ENCODE peak calls at places on chromosomes 13 and 19, in eight cellular contexts. Y is A549, F is adrenal gland, D is spleen, L is tibial nerve, J is HCT116, Z is Peyer's patch, B is sigmoid colon. S is an unnamed sample.

GRCh38 chr19:58350001-58350801 is 3.1 kb downstream of the A1BG start:
- DNase-seq in Y (no peak), F (no peak), D (no peak), L (no peak), J (no peak), Z (no peak), B (no peak), S (no peak)

GRCh38 chr13:85528578-85529215 is 270.5 kb downstream of the SLITRK6 start:
- DNase-seq in Y (no peak), F (no peak), D (no peak), L (no peak), J (no peak), Z (no peak), B (no peak), S (no peak)

GRCh38 chr19:57558525-57558924 is 1.1 kb downstream of the ZNF550 start:
- DNase-seq in Y (no peak), F (no peak), D (no peak), L (no peak), J (no peak), Z (no peak), B (no peak), S (no peak)

GRCh38 chr13:111201304-111201940 is 86.3 kb downstream of the ARHGEF7 start:
- DNase-seq in Y (no peak), F (no peak), D (no peak), L (no peak), J (no peak), Z (no peak), B (no peak), S (no peak)

GRCh38 chr19:31718898-31719297 is 369.7 kb upstream of the TSHZ3 start:
- DNase-seq in Y (no peak), F (no peak), D (no peak), L (no peak), J (no peak), Z (no peak), B (no peak), S (no peak)

GRCh38 chr13:29918845-29919244 is 68.4 kb upstream of the UBL3 start:
- DNase-seq in Y (no peak), F (no peak), D (no peak), L (no peak), J (no peak), Z (no peak), B (no peak), S (no peak)

GRCh38 chr19:40598121-40598917 is 2.9 kb upstream of the LTBP4 start:
- DNase-seq in Y (peak), F (peak), D (peak), L (peak), J (peak), Z (peak), B (peak), S (peak)

GRCh38 chr13:81051873-81052272 is 710.9 kb upstream of the SPRY2 start:
- DNase-seq in Y (no peak), F (no peak), D (no peak), L (no peak), J (no peak), Z (no peak), B (no peak), S (no peak)

GRCh38 chr19:3832001-3832400 is 36.8 kb downstream of the ZFR2 start:
- DNase-seq in Y (no peak), F (no peak), D (no peak), L (no peak), J (no peak), Z (no peak), B (no peak), S (no peak)

GRCh38 chr13:108609353-108609752 is 20.1 kb upstream of the MYO16 start:
- DNase-seq in Y (peak), F (no peak), D (no peak), L (no peak), J (peak), Z (no peak), B (no peak), S (no peak)

GRCh38 chr19:49340865-49341718 is 5.9 kb downstream of the CD37 start:
- DNase-seq in Y (no peak), F (no peak), D (peak), L (no peak), J (no peak), Z (peak), B (peak), S (peak)

GRCh38 chr19:56643460-56643763 is 453 bp downstream of the SMIM17 start:
- DNase-seq in Y (no peak), F (no peak), D (no peak), L (no peak), J (no peak), Z (no peak), B (no peak), S (no peak)

GRCh38 chr13:67229438-67230242 is 496 bp downstream of the PCDH9 start:
- DNase-seq in Y (peak), F (no peak), D (no peak), L (peak), J (no peak), Z (no peak), B (no peak), S (no peak)

GRCh38 chr19:18479964-18480723 is 41.7 kb downstream of the ELL start:
- DNase-seq in Y (no peak), F (peak), D (peak), L (peak), J (no peak), Z (no peak), B (peak), S (peak)

GRCh38 chr13:38376551-38376950 is 26.9 kb downstream of the UFM1 start:
- DNase-seq in Y (no peak), F (no peak), D (no peak), L (no peak), J (no peak), Z (no peak), B (no peak), S (no peak)

GRCh38 chr13:28423010-28423409 is 71.9 kb downstream of the FLT1 start:
- DNase-seq in Y (no peak), F (peak), D (peak), L (peak), J (no peak), Z (no peak), B (peak), S (no peak)

GRCh38 chr19:33849551-33850147 is 53.0 kb downstream of the KCTD15 start:
- DNase-seq in Y (no peak), F (no peak), D (peak), L (no peak), J (no peak), Z (no peak), B (no peak), S (no peak)

GRCh38 chr13:27919299-27919933 is 384 bp upstream of the PDX1 start:
- DNase-seq in Y (no peak), F (no peak), D (no peak), L (no peak), J (peak), Z (peak), B (no peak), S (no peak)

GRCh38 chr13:73984949-73985691 is 149.1 kb downstream of the KLF12 start:
- DNase-seq in Y (no peak), F (no peak), D (no peak), L (no peak), J (no peak), Z (no peak), B (no peak), S (no peak)

GRCh38 chr13:111904166-111904565 is 162.8 kb upstream of the SOX1 start:
- DNase-seq in Y (no peak), F (peak), D (peak), L (no peak), J (no peak), Z (no peak), B (peak), S (no peak)

GRCh38 chr19:38303517-38304351 is at the start of gene C19orf33:
- DNase-seq in Y (peak), F (no peak), D (no peak), L (no peak), J (peak), Z (peak), B (no peak), S (no peak)

GRCh38 chr13:46962286-46962941 is 65.6 kb upstream of the HTR2A start:
- DNase-seq in Y (no peak), F (no peak), D (no peak), L (no peak), J (no peak), Z (no peak), B (no peak), S (no peak)

GRCh38 chr13:112812306-112813034 is 122.6 kb downstream of the ATP11A start:
- DNase-seq in Y (no peak), F (peak), D (no peak), L (no peak), J (no peak), Z (no peak), B (peak), S (peak)

GRCh38 chr13:40812724-40813445 is 23.5 kb downstream of the SLC25A15 start:
- DNase-seq in Y (no peak), F (no peak), D (no peak), L (no peak), J (no peak), Z (no peak), B (no peak), S (no peak)

GRCh38 chr19:46773018-46773399 is 15.4 kb downstream of the SLC1A5 start:
- DNase-seq in Y (no peak), F (no peak), D (no peak), L (no peak), J (no peak), Z (no peak), B (no peak), S (no peak)

GRCh38 chr19:46782355-46783019 is 5.9 kb downstream of the SLC1A5 start:
- DNase-seq in Y (no peak), F (no peak), D (no peak), L (no peak), J (no peak), Z (no peak), B (no peak), S (no peak)

GRCh38 chr19:46772170-46773017 is 16.0 kb downstream of the SLC1A5 start:
- DNase-seq in Y (no peak), F (no peak), D (no peak), L (no peak), J (no peak), Z (no peak), B (no peak), S (no peak)

GRCh38 chr19:46775642-46776258 is 12.6 kb downstream of the SLC1A5 start:
- DNase-seq in Y (no peak), F (no peak), D (no peak), L (no peak), J (no peak), Z (no peak), B (no peak), S (no peak)

DNA sequence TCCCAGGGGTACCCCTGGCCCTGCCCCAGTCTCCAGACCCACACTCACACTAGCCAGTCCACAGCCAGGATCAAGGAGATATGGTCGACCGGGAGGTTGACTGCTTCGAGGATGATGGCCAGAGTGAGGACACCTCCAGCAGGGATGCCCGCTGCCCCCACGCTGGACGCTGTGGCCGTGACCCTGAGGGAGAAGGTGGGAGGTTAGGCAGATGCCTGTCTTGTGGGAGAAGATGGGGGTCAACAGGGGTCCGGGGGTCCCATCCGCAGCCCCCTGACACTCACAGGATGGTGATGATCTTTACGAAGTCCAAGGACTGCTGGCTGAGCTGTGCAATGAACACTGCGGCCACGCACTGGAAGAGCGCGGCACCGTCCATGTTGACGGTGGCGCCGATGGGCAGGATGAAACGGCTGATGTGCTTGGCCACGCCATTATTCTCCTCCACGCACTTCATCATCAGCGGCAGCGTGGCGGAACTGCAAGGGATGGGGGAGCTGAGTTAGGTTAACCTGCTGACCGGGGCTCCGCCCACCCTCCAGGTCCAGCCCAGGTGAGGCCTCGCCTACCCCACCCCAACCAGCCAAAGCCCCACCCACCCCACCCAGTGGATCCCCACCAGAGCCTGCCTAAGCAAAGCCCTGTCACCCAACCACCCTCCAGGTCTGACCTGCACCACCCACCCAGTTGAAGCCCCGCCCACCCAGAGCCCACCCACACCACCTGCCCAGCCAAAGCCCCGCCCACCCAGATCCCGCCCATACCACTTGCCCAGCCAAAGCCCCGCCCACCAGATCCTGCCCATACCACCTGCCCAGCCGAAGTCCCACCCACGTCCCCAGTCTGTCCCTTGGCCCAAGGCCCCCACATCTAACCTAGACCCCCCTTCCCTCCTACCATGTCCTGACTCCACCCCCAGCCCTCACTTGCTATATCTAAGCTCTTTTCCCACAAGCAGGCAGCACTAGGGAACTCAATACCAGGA is 11.2 kb downstream of the SLC1A5 start:
- DNase-seq in Y (no peak), F (no peak), D (no peak), L (no peak), J (no peak), Z (peak), B (no peak), S (no peak)
- TF ChIP-seq POLR2A in Y (no peak), F (no peak), D (no peak), L (no peak), J (no peak), Z (no peak), B (no peak), S (no peak)

DNA sequence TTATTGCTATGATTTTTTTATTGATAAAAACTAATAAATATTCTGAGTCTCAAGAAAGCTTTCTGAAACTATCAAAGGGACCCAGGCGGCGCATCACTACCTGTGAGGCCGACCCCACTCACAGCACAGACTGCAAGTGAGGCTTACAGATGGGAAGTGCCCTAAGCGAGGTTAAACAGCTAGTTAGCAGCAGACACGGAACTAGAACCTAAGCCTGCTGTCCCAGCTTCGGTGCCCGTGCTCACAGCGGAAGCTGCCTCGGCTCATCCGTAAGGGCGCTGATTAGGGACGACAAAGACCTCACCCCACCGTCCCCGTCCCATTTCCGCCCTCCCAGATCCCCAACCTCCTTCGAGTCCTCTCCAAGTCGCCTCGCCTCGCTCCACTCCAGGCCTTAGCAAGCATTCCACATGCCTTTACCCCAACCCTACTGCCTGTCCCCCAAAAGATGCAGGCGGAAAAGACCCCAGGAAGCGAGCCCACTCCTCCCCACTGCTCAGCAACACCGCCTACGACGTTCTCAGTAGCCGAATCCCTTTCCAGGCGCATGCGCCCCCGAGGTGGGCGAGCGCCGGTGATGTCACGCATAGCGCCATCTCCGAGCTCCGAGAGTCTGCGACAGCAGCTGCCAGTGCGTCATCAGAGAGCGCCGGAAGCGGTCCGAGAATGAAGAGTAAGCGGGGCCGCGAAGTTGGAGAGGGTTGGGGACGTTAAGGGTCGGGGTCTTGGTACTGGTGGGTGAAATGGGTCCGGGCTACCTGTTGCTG is at the start of gene POP4:
- DNase-seq in Y (peak), F (peak), D (peak), L (peak), J (peak), Z (peak), B (peak), S (peak)
- TF ChIP-seq POLR2A in Y (peak), F (peak), D (peak), L (peak), J (peak), Z (peak), B (peak), S (peak)

DNA sequence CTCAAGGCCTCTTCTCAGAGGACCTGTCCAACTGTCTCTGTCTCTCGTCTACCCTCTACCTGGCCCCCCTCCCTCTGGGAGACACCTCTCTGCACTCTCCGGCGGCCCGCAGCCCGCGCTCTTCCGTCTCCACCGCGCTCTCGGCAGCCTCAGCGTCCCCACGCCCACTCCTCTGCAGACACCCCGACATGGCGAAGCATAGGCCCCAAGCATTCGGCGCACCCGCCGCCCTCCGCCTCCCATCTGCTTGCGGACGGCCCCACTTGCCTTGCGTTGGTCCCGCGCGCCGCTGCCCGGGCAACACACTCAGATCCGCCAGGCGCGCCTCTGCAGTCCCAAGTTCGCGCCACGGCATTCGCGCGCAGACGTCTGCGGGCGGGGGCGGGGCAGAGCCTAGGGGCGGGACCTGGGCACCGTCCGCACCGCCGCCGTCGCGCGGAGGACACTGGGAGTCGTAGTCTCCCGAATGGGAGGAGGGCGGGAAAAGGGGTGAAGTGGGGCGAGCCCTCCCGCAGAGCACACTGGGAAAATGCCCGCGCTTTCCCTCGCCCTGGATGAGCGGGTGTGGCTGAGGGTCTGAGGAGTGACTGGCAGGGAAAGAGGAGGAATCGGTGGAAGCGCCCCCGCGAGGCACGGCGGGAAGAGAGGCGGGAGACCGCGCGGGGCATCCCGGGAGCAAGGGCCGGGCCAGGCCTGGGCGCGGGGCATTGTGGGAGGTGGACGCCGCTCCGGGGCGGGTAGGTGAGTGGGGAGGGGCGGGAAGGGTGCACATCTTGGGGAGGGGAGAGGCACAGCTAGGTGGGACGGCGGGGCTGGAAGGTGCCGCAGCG is at the start of the genes LIG1 and ZSWIM9:
- DNase-seq in Y (peak), F (peak), D (peak), L (peak), J (peak), Z (peak), B (peak), S (peak)
- TF ChIP-seq POLR2A in Y (peak), F (no peak), D (peak), L (no peak), J (peak), Z (peak), B (no peak), S (no peak)

GRCh38 chr19:9674669-9675357 is at the start of gene ZNF562:
- DNase-seq in Y (peak), F (peak), D (peak), L (peak), J (peak), Z (peak), B (peak), S (peak)
- TF ChIP-seq POLR2A in Y (peak), F (no peak), D (no peak), L (peak), J (peak), Z (peak), B (peak), S (peak)

GRCh38 chr13:21542563-21542962 is 61.4 kb downstream of the MICU2 start:
- DNase-seq in Y (no peak), F (no peak), D (no peak), L (no peak), J (no peak), Z (no peak), B (no peak), S (no peak)
- TF ChIP-seq POLR2A in Y (no peak), F (no peak), D (no peak), L (no peak), J (no peak), Z (no peak), B (no peak), S (no peak)

GRCh38 chr13:101080616-101081015 is 335.7 kb downstream of the NALCN start:
- DNase-seq in Y (no peak), F (no peak), D (no peak), L (no peak), J (no peak), Z (no peak), B (no peak), S (no peak)
- TF ChIP-seq POLR2A in Y (no peak), F (no peak), D (no peak), L (no peak), J (no peak), Z (no peak), B (no peak), S (no peak)

GRCh38 chr19:30690935-30691505 is 318.8 kb downstream of the ZNF536 start:
- DNase-seq in Y (no peak), F (no peak), D (no peak), L (no peak), J (no peak), Z (no peak), B (peak), S (no peak)
- TF ChIP-seq POLR2A in Y (no peak), F (no peak), D (no peak), L (no peak), J (no peak), Z (no peak), B (no peak), S (no peak)

DNA sequence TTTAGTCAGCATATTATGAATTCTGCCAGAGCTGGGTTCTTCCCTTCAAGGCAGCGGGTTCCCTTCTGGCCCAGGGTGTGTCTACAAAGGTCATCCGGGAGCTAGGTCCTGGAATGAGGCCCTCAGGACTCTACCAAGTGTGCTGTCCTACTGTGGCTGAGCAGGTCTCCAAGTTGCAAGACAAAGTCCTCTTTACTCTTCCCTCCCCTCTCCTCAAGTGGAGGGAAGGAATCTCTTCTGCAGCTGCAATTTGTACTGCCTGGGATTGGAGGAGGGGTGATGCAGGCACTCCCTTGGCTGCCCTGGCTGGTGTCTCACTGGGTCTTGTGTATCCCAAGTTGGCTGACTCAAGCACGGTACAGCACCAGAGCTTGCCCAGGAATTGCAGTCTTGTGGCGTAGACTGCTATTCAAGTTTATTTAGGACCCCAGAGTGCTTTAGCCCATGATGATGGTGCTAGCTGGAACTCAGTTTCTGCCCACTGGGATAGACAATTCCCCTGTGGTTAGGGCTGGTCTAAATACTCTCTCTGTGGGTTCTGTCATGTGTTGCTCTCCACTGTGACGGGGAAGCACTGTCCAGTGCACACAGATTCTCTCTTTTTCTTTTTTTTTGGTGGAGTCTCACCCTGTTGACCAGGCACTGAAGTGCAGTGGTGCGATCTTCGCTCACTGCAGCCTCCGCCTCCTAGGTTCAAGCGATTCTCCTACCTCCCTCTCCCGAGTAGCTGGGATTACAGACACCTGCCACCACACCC is 28.5 kb downstream of the RFC3 start:
- DNase-seq in Y (no peak), F (no peak), D (no peak), L (no peak), J (no peak), Z (no peak), B (no peak), S (no peak)
- TF ChIP-seq POLR2A in Y (no peak), F (no peak), D (no peak), L (no peak), J (no peak), Z (no peak), B (no peak), S (no peak)

S was measured in ovary.